ENCODE peak calls at places on chromosomes 7 and 10, in four cellular contexts. L is stimulated activated CD8-positive, alpha-beta memory T cell treated with anti-CD3 and anti-CD28 coated beads, Interleukin-4, amount 100 ng/mL, for 24 hours; Q is LHCN-M2; Z is midbrain. R is an unnamed sample.

GRCh38 chr10:75048669-75049098 is 62.8 kb upstream of the SAMD8 start:
- DNase-seq in Z (no peak), L (no peak), Q (no peak), R (peak)

GRCh38 chr7:5421626-5422323 is 1.9 kb downstream of the TNRC18 start:
- DNase-seq in L (no peak), Q (peak), Z (peak), R (peak)

GRCh38 chr10:44293306-44293778 is 91.6 kb downstream of the CXCL12 start:
- DNase-seq in Q (no peak), L (no peak), Z (no peak), R (no peak)

GRCh38 chr7:70696139-70696782 is 435.7 kb upstream of the GALNT17 start:
- DNase-seq in Z (peak), L (no peak), Q (peak), R (peak)

GRCh38 chr10:97713351-97713827 is at the start of gene MARVELD1:
- DNase-seq in Z (no peak), L (no peak), Q (peak), R (peak)

GRCh38 chr7:83166781-83167180 is 4.1 kb upstream of the PCLO start:
- DNase-seq in L (no peak), Z (no peak), Q (no peak), R (no peak)

GRCh38 chr7:47361229-47361628 is 220.7 kb downstream of the TNS3 start:
- DNase-seq in Q (no peak), Z (no peak), L (no peak), R (no peak)

GRCh38 chr10:17335065-17335464 is 107.0 kb downstream of the VIM start:
- DNase-seq in Q (peak), L (no peak), Z (no peak), R (peak)

GRCh38 chr10:75202321-75203096 is 8.1 kb upstream of the VDAC2 start:
- DNase-seq in L (no peak), Q (peak), Z (no peak), R (peak)

GRCh38 chr10:49189422-49189821 is 1.2 kb upstream of the TMEM273 start:
- DNase-seq in Z (no peak), Q (no peak), L (no peak), R (no peak)

GRCh38 chr7:33901199-33901598 is 4.1 kb upstream of the BMPER start:
- DNase-seq in Q (peak), L (no peak), Z (no peak), R (no peak)

GRCh38 chr7:74380720-74381119 is 73.0 kb upstream of the GTF2IRD1 start:
- DNase-seq in Z (no peak), L (no peak), Q (no peak), R (peak)

GRCh38 chr7:148623586-148624282 is 33.2 kb downstream of the C7orf33 start:
- DNase-seq in Z (no peak), L (no peak), Q (peak), R (peak)

R was measured in fibroblast of gingiva.